ENCODE peak calls at places on chromosomes 13 and 19, in seven cellular contexts. One of them, this sample, is unnamed.

GRCh38 chr19:17240855-17241399 is 4.8 kb downstream of the NR2F6 start:
- DNase-seq in HEK293T: no peak
- DNase-seq in T-helper 2 cell: no peak
- DNase-seq in central memory CD4-positive, alpha-beta T cell: no peak
- DNase-seq in AG08395: no peak
- DNase-seq in T1000: no peak
- DNase-seq in HCT116: no peak
- DNase-seq in this sample: no peak

GRCh38 chr13:23766199-23766771 is 122.9 kb downstream of the MIPEP start:
- DNase-seq in HEK293T: no peak
- DNase-seq in T-helper 2 cell: no peak
- DNase-seq in central memory CD4-positive, alpha-beta T cell: no peak
- DNase-seq in AG08395: no peak
- DNase-seq in T1000: no peak
- DNase-seq in HCT116: no peak
- DNase-seq in this sample: no peak

GRCh38 chr13:90872491-90873025 is 474.9 kb upstream of the MIR17HG start:
- DNase-seq in HEK293T: no peak
- DNase-seq in T-helper 2 cell: no peak
- DNase-seq in central memory CD4-positive, alpha-beta T cell: no peak
- DNase-seq in AG08395: no peak
- DNase-seq in T1000: no peak
- DNase-seq in HCT116: no peak
- DNase-seq in this sample: no peak

GRCh38 chr13:20231839-20232555 is at the start of gene GJB6:
- DNase-seq in HEK293T: no peak
- DNase-seq in T-helper 2 cell: no peak
- DNase-seq in central memory CD4-positive, alpha-beta T cell: no peak
- DNase-seq in AG08395: no peak
- DNase-seq in T1000: no peak
- DNase-seq in HCT116: no peak
- DNase-seq in this sample: no peak

GRCh38 chr13:33132644-33133440 is 116.6 kb downstream of the KL start:
- DNase-seq in HEK293T: no peak
- DNase-seq in T-helper 2 cell: no peak
- DNase-seq in central memory CD4-positive, alpha-beta T cell: no peak
- DNase-seq in AG08395: no peak
- DNase-seq in T1000: no peak
- DNase-seq in HCT116: no peak
- DNase-seq in this sample: no peak

GRCh38 chr13:98965325-98965724 is 12.5 kb downstream of the DOCK9 start:
- DNase-seq in HEK293T: no peak
- DNase-seq in T-helper 2 cell: no peak
- DNase-seq in central memory CD4-positive, alpha-beta T cell: no peak
- DNase-seq in AG08395: no peak
- DNase-seq in T1000: no peak
- DNase-seq in HCT116: no peak
- DNase-seq in this sample: no peak

GRCh38 chr19:1672038-1672768 is 19.8 kb upstream of the TCF3 start:
- DNase-seq in HEK293T: peak
- DNase-seq in T-helper 2 cell: peak
- DNase-seq in central memory CD4-positive, alpha-beta T cell: peak
- DNase-seq in AG08395: peak
- DNase-seq in T1000: no peak
- DNase-seq in HCT116: no peak
- DNase-seq in this sample: peak

GRCh38 chr19:12230751-12231733 is 63.6 kb downstream of the ZNF44 start:
- DNase-seq in HEK293T: no peak
- DNase-seq in T-helper 2 cell: no peak
- DNase-seq in central memory CD4-positive, alpha-beta T cell: no peak
- DNase-seq in AG08395: no peak
- DNase-seq in T1000: no peak
- DNase-seq in HCT116: no peak
- DNase-seq in this sample: no peak

GRCh38 chr13:40692946-40693345 is 26.5 kb upstream of the FOXO1 start:
- DNase-seq in HEK293T: no peak
- DNase-seq in T-helper 2 cell: no peak
- DNase-seq in central memory CD4-positive, alpha-beta T cell: no peak
- DNase-seq in AG08395: no peak
- DNase-seq in T1000: no peak
- DNase-seq in HCT116: no peak
- DNase-seq in this sample: no peak

GRCh38 chr13:106752584-106753202 is 184.8 kb upstream of the ARGLU1 start:
- DNase-seq in HEK293T: no peak
- DNase-seq in T-helper 2 cell: no peak
- DNase-seq in central memory CD4-positive, alpha-beta T cell: no peak
- DNase-seq in AG08395: no peak
- DNase-seq in T1000: no peak
- DNase-seq in HCT116: no peak
- DNase-seq in this sample: no peak

GRCh38 chr13:43785166-43785680 is 1.5 kb downstream of the ENOX1 start:
- DNase-seq in HEK293T: no peak
- DNase-seq in T-helper 2 cell: no peak
- DNase-seq in central memory CD4-positive, alpha-beta T cell: no peak
- DNase-seq in AG08395: no peak
- DNase-seq in T1000: no peak
- DNase-seq in HCT116: no peak
- DNase-seq in this sample: no peak

GRCh38 chr13:43377955-43378354 is 354.6 kb downstream of the DNAJC15 start:
- DNase-seq in HEK293T: no peak
- DNase-seq in T-helper 2 cell: no peak
- DNase-seq in central memory CD4-positive, alpha-beta T cell: no peak
- DNase-seq in AG08395: no peak
- DNase-seq in T1000: no peak
- DNase-seq in HCT116: no peak
- DNase-seq in this sample: no peak

GRCh38 chr19:40465025-40465780 is at the start of gene BLVRB:
- DNase-seq in HEK293T: no peak
- DNase-seq in T-helper 2 cell: no peak
- DNase-seq in central memory CD4-positive, alpha-beta T cell: peak
- DNase-seq in AG08395: peak
- DNase-seq in T1000: no peak
- DNase-seq in HCT116: no peak
- DNase-seq in this sample: no peak

GRCh38 chr13:55761986-55762385 is 1378.7 kb upstream of the PRR20A start:
- DNase-seq in HEK293T: no peak
- DNase-seq in T-helper 2 cell: no peak
- DNase-seq in central memory CD4-positive, alpha-beta T cell: no peak
- DNase-seq in AG08395: no peak
- DNase-seq in T1000: no peak
- DNase-seq in HCT116: no peak
- DNase-seq in this sample: no peak

GRCh38 chr19:13165091-13165997 is 15.1 kb downstream of the IER2 start:
- DNase-seq in HEK293T: no peak
- DNase-seq in T-helper 2 cell: no peak
- DNase-seq in central memory CD4-positive, alpha-beta T cell: no peak
- DNase-seq in AG08395: no peak
- DNase-seq in T1000: peak
- DNase-seq in HCT116: no peak
- DNase-seq in this sample: no peak

GRCh38 chr13:111143875-111144540 is 28.9 kb downstream of the ARHGEF7 start:
- DNase-seq in HEK293T: no peak
- DNase-seq in T-helper 2 cell: no peak
- DNase-seq in central memory CD4-positive, alpha-beta T cell: no peak
- DNase-seq in AG08395: no peak
- DNase-seq in T1000: no peak
- DNase-seq in HCT116: no peak
- DNase-seq in this sample: no peak

GRCh38 chr13:111449041-111449440 is 128.6 kb downstream of the TEX29 start:
- DNase-seq in HEK293T: no peak
- DNase-seq in T-helper 2 cell: no peak
- DNase-seq in central memory CD4-positive, alpha-beta T cell: no peak
- DNase-seq in AG08395: no peak
- DNase-seq in T1000: no peak
- DNase-seq in HCT116: no peak
- DNase-seq in this sample: no peak

GRCh38 chr13:29454931-29455481 is 140.5 kb downstream of the SLC7A1 start:
- DNase-seq in HEK293T: peak
- DNase-seq in T-helper 2 cell: no peak
- DNase-seq in central memory CD4-positive, alpha-beta T cell: no peak
- DNase-seq in AG08395: no peak
- DNase-seq in T1000: no peak
- DNase-seq in HCT116: peak
- DNase-seq in this sample: no peak

GRCh38 chr19:39405930-39406655 is 554 bp upstream of the ZFP36 start:
- DNase-seq in HEK293T: no peak
- DNase-seq in T-helper 2 cell: peak
- DNase-seq in central memory CD4-positive, alpha-beta T cell: peak
- DNase-seq in AG08395: no peak
- DNase-seq in T1000: no peak
- DNase-seq in HCT116: no peak
- DNase-seq in this sample: peak

GRCh38 chr19:13037161-13037560 is 41.9 kb downstream of the NFIX start:
- DNase-seq in HEK293T: no peak
- DNase-seq in T-helper 2 cell: no peak
- DNase-seq in central memory CD4-positive, alpha-beta T cell: no peak
- DNase-seq in AG08395: peak
- DNase-seq in T1000: peak
- DNase-seq in HCT116: no peak
- DNase-seq in this sample: no peak

GRCh38 chr19:23203841-23204344 is 46.3 kb downstream of the ZNF724 start:
- DNase-seq in HEK293T: no peak
- DNase-seq in T-helper 2 cell: no peak
- DNase-seq in central memory CD4-positive, alpha-beta T cell: no peak
- DNase-seq in AG08395: no peak
- DNase-seq in T1000: no peak
- DNase-seq in HCT116: no peak
- DNase-seq in this sample: no peak

GRCh38 chr13:106528711-106529414 is 6.6 kb downstream of the EFNB2 start:
- DNase-seq in HEK293T: no peak
- DNase-seq in T-helper 2 cell: no peak
- DNase-seq in central memory CD4-positive, alpha-beta T cell: no peak
- DNase-seq in AG08395: no peak
- DNase-seq in T1000: no peak
- DNase-seq in HCT116: no peak
- DNase-seq in this sample: no peak

GRCh38 chr13:105272660-105273631 is 1262.5 kb downstream of the EFNB2 start:
- DNase-seq in HEK293T: no peak
- DNase-seq in T-helper 2 cell: no peak
- DNase-seq in central memory CD4-positive, alpha-beta T cell: no peak
- DNase-seq in AG08395: no peak
- DNase-seq in T1000: no peak
- DNase-seq in HCT116: no peak
- DNase-seq in this sample: no peak

GRCh38 chr13:24650157-24650556 is 30.1 kb upstream of the ATP12A start:
- DNase-seq in HEK293T: no peak
- DNase-seq in T-helper 2 cell: no peak
- DNase-seq in central memory CD4-positive, alpha-beta T cell: no peak
- DNase-seq in AG08395: peak
- DNase-seq in T1000: no peak
- DNase-seq in HCT116: no peak
- DNase-seq in this sample: no peak

GRCh38 chr19:46621191-46622117 is 3.4 kb downstream of the PTGIR start:
- DNase-seq in HEK293T: no peak
- DNase-seq in T-helper 2 cell: no peak
- DNase-seq in central memory CD4-positive, alpha-beta T cell: no peak
- DNase-seq in AG08395: no peak
- DNase-seq in T1000: no peak
- DNase-seq in HCT116: no peak
- DNase-seq in this sample: no peak

GRCh38 chr13:99258210-99258860 is at the start of gene GPR18:
- DNase-seq in HEK293T: no peak
- DNase-seq in T-helper 2 cell: no peak
- DNase-seq in central memory CD4-positive, alpha-beta T cell: peak
- DNase-seq in AG08395: no peak
- DNase-seq in T1000: no peak
- DNase-seq in HCT116: no peak
- DNase-seq in this sample: no peak

GRCh38 chr13:34435338-34435737 is 506.7 kb upstream of the NBEA start:
- DNase-seq in HEK293T: peak
- DNase-seq in T-helper 2 cell: no peak
- DNase-seq in central memory CD4-positive, alpha-beta T cell: no peak
- DNase-seq in AG08395: peak
- DNase-seq in T1000: peak
- DNase-seq in HCT116: peak
- DNase-seq in this sample: no peak

GRCh38 chr19:7908078-7908699 is 4.5 kb downstream of the MAP2K7 start:
- DNase-seq in HEK293T: no peak
- DNase-seq in T-helper 2 cell: no peak
- DNase-seq in central memory CD4-positive, alpha-beta T cell: no peak
- DNase-seq in AG08395: no peak
- DNase-seq in T1000: no peak
- DNase-seq in HCT116: no peak
- DNase-seq in this sample: no peak

GRCh38 chr13:113639661-113640262 is 18.2 kb downstream of the ATP4B start:
- DNase-seq in HEK293T: no peak
- DNase-seq in T-helper 2 cell: no peak
- DNase-seq in central memory CD4-positive, alpha-beta T cell: no peak
- DNase-seq in AG08395: no peak
- DNase-seq in T1000: no peak
- DNase-seq in HCT116: no peak
- DNase-seq in this sample: peak

GRCh38 chr13:46137627-46138026 is 32.8 kb upstream of the CPB2 start:
- DNase-seq in HEK293T: no peak
- DNase-seq in T-helper 2 cell: no peak
- DNase-seq in central memory CD4-positive, alpha-beta T cell: no peak
- DNase-seq in AG08395: no peak
- DNase-seq in T1000: no peak
- DNase-seq in HCT116: no peak
- DNase-seq in this sample: no peak

GRCh38 chr13:50998326-50998725 is 88.7 kb downstream of the RNASEH2B start:
- DNase-seq in HEK293T: no peak
- DNase-seq in T-helper 2 cell: no peak
- DNase-seq in central memory CD4-positive, alpha-beta T cell: no peak
- DNase-seq in AG08395: no peak
- DNase-seq in T1000: no peak
- DNase-seq in HCT116: no peak
- DNase-seq in this sample: no peak

GRCh38 chr13:31204592-31204991 is 4.8 kb downstream of the B3GLCT start:
- DNase-seq in HEK293T: no peak
- DNase-seq in T-helper 2 cell: no peak
- DNase-seq in central memory CD4-positive, alpha-beta T cell: no peak
- DNase-seq in AG08395: peak
- DNase-seq in T1000: no peak
- DNase-seq in HCT116: peak
- DNase-seq in this sample: no peak

GRCh38 chr13:46983881-46984280 is 87.0 kb upstream of the HTR2A start:
- DNase-seq in HEK293T: no peak
- DNase-seq in T-helper 2 cell: no peak
- DNase-seq in central memory CD4-positive, alpha-beta T cell: no peak
- DNase-seq in AG08395: no peak
- DNase-seq in T1000: no peak
- DNase-seq in HCT116: no peak
- DNase-seq in this sample: no peak

GRCh38 chr13:93562676-93563075 is 336.1 kb downstream of the GPC6 start:
- DNase-seq in HEK293T: no peak
- DNase-seq in T-helper 2 cell: no peak
- DNase-seq in central memory CD4-positive, alpha-beta T cell: no peak
- DNase-seq in AG08395: no peak
- DNase-seq in T1000: no peak
- DNase-seq in HCT116: no peak
- DNase-seq in this sample: no peak

GRCh38 chr13:51613535-51613934 is 29.3 kb downstream of the WDFY2 start:
- DNase-seq in HEK293T: no peak
- DNase-seq in T-helper 2 cell: no peak
- DNase-seq in central memory CD4-positive, alpha-beta T cell: no peak
- DNase-seq in AG08395: no peak
- DNase-seq in T1000: no peak
- DNase-seq in HCT116: no peak
- DNase-seq in this sample: no peak

This sample was measured in activated B cell treated with CpG ODN at 0.5 μM for 24 hours.